ENCODE peak calls at places on chromosomes 7 and 10, in six cellular contexts. U is A549, X is dorsolateral prefrontal cortex, W is cardiac muscle cell, F is tibial nerve, R is PC-3. N is an unnamed sample.

GRCh38 chr7:130242198-130243014 is 24.3 kb upstream of the CPA2 start:
- DNase-seq in F (peak; percentile 41), W (peak; percentile 71), X (peak; percentile 73), R (peak; percentile 60), U (peak; percentile 35), N (peak; percentile 60)

GRCh38 chr7:112192236-112193154 is 13.7 kb downstream of the DOCK4 start:
- DNase-seq in R (peak; percentile 90), X (no peak), F (peak; percentile 30), U (peak; percentile 29), W (peak; percentile 33), N (no peak)

GRCh38 chr10:99534939-99535763 is 2.4 kb downstream of the NKX2-3 start:
- DNase-seq in F (no peak), U (peak; percentile 36), W (peak; percentile 30), R (peak; percentile 52), X (no peak), N (no peak)

GRCh38 chr7:81672872-81673271 is 97.0 kb downstream of the HGF start:
- DNase-seq in U (no peak), W (no peak), F (no peak), X (no peak), R (no peak), N (no peak)

GRCh38 chr7:80386686-80387085 is 125.2 kb downstream of the GNAT3 start:
- DNase-seq in U (no peak), W (no peak), R (no peak), X (no peak), F (no peak), N (no peak)

GRCh38 chr10:124962421-124962820 is 20.5 kb downstream of the ZRANB1 start:
- DNase-seq in R (peak; percentile 6), F (no peak), U (no peak), W (no peak), X (no peak), N (no peak)

GRCh38 chr10:31004611-31005193 is 27.0 kb downstream of the ZNF438 start:
- DNase-seq in U (peak; percentile 22), R (peak; percentile 86), F (no peak), X (no peak), W (peak; percentile 90), N (no peak)

GRCh38 chr7:67392596-67393438 is 396.2 kb downstream of the TYW1 start:
- DNase-seq in W (no peak), X (no peak), R (peak; percentile 7), U (no peak), F (no peak), N (no peak)

GRCh38 chr10:31064334-31064733 is 32.7 kb upstream of the ZNF438 start:
- DNase-seq in W (peak; percentile 73), U (no peak), X (no peak), R (no peak), F (peak; percentile 63), N (no peak)

GRCh38 chr7:72805526-72806494 is 22.2 kb downstream of the TYW1B start:
- DNase-seq in F (no peak), X (no peak), U (peak; percentile 5), R (peak; percentile 2), W (peak; percentile 66), N (no peak)

GRCh38 chr7:70189261-70189660 is 591.0 kb downstream of the AUTS2 start:
- DNase-seq in U (no peak), X (no peak), R (no peak), W (no peak), F (no peak), N (no peak)

GRCh38 chr10:18683427-18683826 is 24.2 kb downstream of the ARL5B start:
- DNase-seq in U (no peak), F (no peak), W (peak; percentile 39), R (peak; percentile 63), X (no peak), N (no peak)

GRCh38 chr7:151773795-151774194 is 103.1 kb downstream of the PRKAG2 start:
- DNase-seq in R (no peak), U (no peak), X (no peak), W (no peak), F (no peak), N (no peak)

GRCh38 chr10:62912086-62912485 is 95.9 kb upstream of the EGR2 start:
- DNase-seq in R (no peak), W (no peak), X (no peak), F (no peak), U (no peak), N (no peak)

GRCh38 chr10:122567056-122567660 is 6.6 kb downstream of the DMBT1 start:
- DNase-seq in W (peak; percentile 32), R (peak; percentile 38), U (peak; percentile 31), F (no peak), X (no peak), N (no peak)

GRCh38 chr7:30931161-30931926 is 19.7 kb downstream of the AQP1 start:
- DNase-seq in F (no peak), X (peak; percentile 23), U (no peak), W (peak; percentile 80), R (no peak), N (peak; percentile 15)

GRCh38 chr10:62354941-62355340 is 19.2 kb upstream of the ZNF365 start:
- DNase-seq in R (no peak), U (no peak), W (peak; percentile 10), X (no peak), F (no peak), N (no peak)

GRCh38 chr10:74153123-74153522 is 2.1 kb downstream of the ADK start:
- DNase-seq in X (no peak), W (peak; percentile 84), F (peak; percentile 26), R (peak; percentile 71), U (peak; percentile 46), N (no peak)

GRCh38 chr7:3068568-3068967 is 24.9 kb upstream of the CARD11 start:
- DNase-seq in X (no peak), F (no peak), U (no peak), W (peak; percentile 42), R (no peak), N (no peak)

GRCh38 chr10:79559726-79560125 is 481 bp downstream of the SFTPA2 start:
- DNase-seq in F (no peak), W (peak; percentile 3), U (no peak), R (no peak), X (no peak), N (no peak)

GRCh38 chr10:68327889-68328786 is 3.7 kb upstream of the HNRNPH3 start:
- DNase-seq in F (peak; percentile 61), W (peak; percentile 86), R (no peak), U (peak; percentile 62), X (no peak), N (no peak)

GRCh38 chr10:100826983-100827818 is 81.8 kb downstream of the PAX2 start:
- DNase-seq in W (no peak), R (no peak), X (no peak), F (no peak), U (peak; percentile 46), N (peak; percentile 38)

GRCh38 chr10:31678139-31678536 is 250.5 kb downstream of the ARHGAP12 start:
- DNase-seq in F (no peak), X (no peak), R (no peak), U (no peak), W (no peak), N (no peak)

GRCh38 chr7:80139179-80139578 is 4.5 kb downstream of the GNAI1 start:
- DNase-seq in W (no peak), F (no peak), X (no peak), U (peak; percentile 52), R (peak; percentile 46), N (no peak)

GRCh38 chr7:95472521-95473160 is 13.1 kb upstream of the ASB4 start:
- DNase-seq in F (peak; percentile 14), R (no peak), U (no peak), X (no peak), W (peak; percentile 62), N (no peak)

GRCh38 chr10:101867931-101868330 is 24.3 kb upstream of the KCNIP2 start:
- DNase-seq in R (no peak), U (no peak), X (no peak), W (no peak), F (no peak), N (no peak)

GRCh38 chr10:98170249-98171117 is 36.0 kb downstream of the R3HCC1L start:
- DNase-seq in X (no peak), U (peak; percentile 61), F (peak; percentile 66), R (peak; percentile 69), W (peak; percentile 62), N (peak; percentile 51)

GRCh38 chr7:50334341-50334994 is 30.0 kb downstream of the IKZF1 start:
- DNase-seq in U (no peak), F (no peak), X (no peak), R (no peak), W (no peak), N (no peak)

GRCh38 chr7:50330701-50331100 is 26.2 kb downstream of the IKZF1 start:
- DNase-seq in X (no peak), R (no peak), F (no peak), U (no peak), W (no peak), N (no peak)

GRCh38 chr7:50331564-50332208 is 27.2 kb downstream of the IKZF1 start:
- DNase-seq in U (no peak), X (no peak), F (no peak), R (no peak), W (no peak), N (no peak)

GRCh38 chr7:50333266-50333665 is 28.8 kb downstream of the IKZF1 start:
- DNase-seq in F (no peak), W (no peak), X (no peak), R (no peak), U (no peak), N (no peak)

GRCh38 chr7:50332241-50333176 is 28.0 kb downstream of the IKZF1 start:
- DNase-seq in R (no peak), X (no peak), F (no peak), U (no peak), W (no peak), N (no peak)
- TF ChIP-seq CTCF in R (no peak), X (no peak), F (no peak), U (no peak), W (no peak), N (no peak)

GRCh38 chr7:73832806-73833205 is 2.0 kb downstream of the CLDN4 start:
- DNase-seq in F (no peak), X (no peak), R (peak; percentile 15), W (no peak), U (no peak), N (no peak)
- H3K4me3 ChIP-seq in F (no peak overlapping the region), X (no peak overlapping the region), R (peak overlapping the region; percentile 99), W (no peak overlapping the region), U (no peak overlapping the region), N (peak overlapping the region; percentile 50)

DNA sequence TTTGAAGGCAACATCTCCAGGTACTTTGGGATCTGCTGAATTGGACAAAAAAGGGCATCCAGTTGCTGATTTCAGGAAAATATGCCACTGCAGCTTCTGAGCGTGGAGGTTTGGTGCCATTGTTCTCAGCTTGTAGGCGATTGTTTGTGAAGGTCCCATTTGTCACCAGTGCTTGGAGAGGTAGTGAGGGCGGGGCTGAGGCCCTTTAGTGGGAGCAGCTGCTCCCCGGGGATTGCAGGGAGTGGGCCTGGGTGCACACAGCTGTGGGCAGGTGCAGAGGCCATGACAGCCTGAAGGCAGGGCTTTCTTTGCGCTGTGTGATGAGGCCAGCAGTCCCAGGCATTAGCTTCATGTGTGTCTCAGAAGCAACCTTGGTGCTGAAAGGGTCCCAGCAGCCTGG is 3.9 kb downstream of the FAM20C start:
- DNase-seq in R (no peak), U (no peak), F (no peak), X (no peak), W (no peak), N (no peak)
- H3K27ac ChIP-seq in R (no peak overlapping the region), U (no peak overlapping the region), F (no peak overlapping the region), X (no peak overlapping the region), W (no peak overlapping the region), N (no peak overlapping the region)

DNA sequence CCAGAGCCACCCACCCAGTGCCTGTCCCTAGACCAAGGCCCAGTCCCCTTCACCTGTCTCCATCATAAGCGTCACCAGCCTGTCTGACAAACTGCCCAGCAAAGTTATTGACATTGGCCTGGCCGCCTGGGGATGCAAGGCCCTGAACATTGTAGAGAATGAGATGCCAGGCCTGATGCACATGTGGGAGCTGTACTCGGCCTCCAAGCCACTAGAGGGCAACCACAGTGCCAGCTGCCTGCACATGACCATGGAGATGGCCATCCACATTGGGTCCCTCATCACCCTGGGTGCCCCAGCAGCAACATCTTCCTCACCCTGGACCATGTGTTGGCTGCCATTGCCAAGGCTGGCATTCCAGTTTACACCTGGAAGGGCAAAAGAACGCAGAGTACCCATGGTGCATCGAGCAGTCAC is 63.7 kb upstream of the ANTXRL start:
- DNase-seq in X (no peak), R (no peak), U (peak; percentile 38), F (peak; percentile 2), W (no peak), N (peak; percentile 15)
- TF ChIP-seq CTCF in X (no peak), R (peak; percentile 50), U (peak; percentile 13), F (no peak), W (no peak), N (no peak)